ENCODE peak calls at places on chromosomes 6 and 20, in eight cellular contexts. One of them, this sample, is unnamed.

GRCh38 chr6:3394671-3395070 is 62.2 kb downstream of the SLC22A23 start:
- DNase-seq in mucosa of descending colon: no peak
- DNase-seq in cardiac muscle cell: no peak
- DNase-seq in gastrocnemius medialis: no peak
- DNase-seq in esophagus muscularis mucosa: no peak
- DNase-seq in H1: no peak
- DNase-seq in AG09309: no peak
- DNase-seq in CD4-positive, CD25-positive, alpha-beta regulatory T cell: no peak
- DNase-seq in this sample: no peak

GRCh38 chr6:119284861-119285521 is 64.6 kb downstream of the MAN1A1 start:
- DNase-seq in mucosa of descending colon: no peak
- DNase-seq in cardiac muscle cell: no peak
- DNase-seq in gastrocnemius medialis: no peak
- DNase-seq in esophagus muscularis mucosa: no peak
- DNase-seq in H1: peak; percentile 58
- DNase-seq in AG09309: no peak
- DNase-seq in CD4-positive, CD25-positive, alpha-beta regulatory T cell: peak; percentile 52
- DNase-seq in this sample: no peak

GRCh38 chr6:137217801-137218472 is 1.2 kb downstream of the IFNGR1 start:
- DNase-seq in mucosa of descending colon: no peak
- DNase-seq in cardiac muscle cell: no peak
- DNase-seq in gastrocnemius medialis: peak; percentile 42
- DNase-seq in esophagus muscularis mucosa: no peak
- DNase-seq in H1: no peak
- DNase-seq in AG09309: no peak
- DNase-seq in CD4-positive, CD25-positive, alpha-beta regulatory T cell: peak; percentile 18
- DNase-seq in this sample: no peak

GRCh38 chr6:5302995-5303622 is 41.8 kb downstream of the FARS2 start:
- DNase-seq in mucosa of descending colon: peak; percentile 51
- DNase-seq in cardiac muscle cell: peak; percentile 27
- DNase-seq in gastrocnemius medialis: peak; percentile 53
- DNase-seq in esophagus muscularis mucosa: peak; percentile 55
- DNase-seq in H1: peak; percentile 68
- DNase-seq in AG09309: no peak
- DNase-seq in CD4-positive, CD25-positive, alpha-beta regulatory T cell: peak; percentile 79
- DNase-seq in this sample: peak; percentile 35

GRCh38 chr20:23062632-23063031 is 13.2 kb upstream of the THBD start:
- DNase-seq in mucosa of descending colon: no peak
- DNase-seq in cardiac muscle cell: no peak
- DNase-seq in gastrocnemius medialis: no peak
- DNase-seq in esophagus muscularis mucosa: no peak
- DNase-seq in H1: no peak
- DNase-seq in AG09309: no peak
- DNase-seq in CD4-positive, CD25-positive, alpha-beta regulatory T cell: no peak
- DNase-seq in this sample: no peak

GRCh38 chr20:5039255-5039657 is 37.9 kb upstream of the SLC23A2 start:
- DNase-seq in mucosa of descending colon: peak; percentile 55
- DNase-seq in cardiac muscle cell: no peak
- DNase-seq in gastrocnemius medialis: no peak
- DNase-seq in esophagus muscularis mucosa: no peak
- DNase-seq in H1: no peak
- DNase-seq in AG09309: no peak
- DNase-seq in CD4-positive, CD25-positive, alpha-beta regulatory T cell: peak; percentile 33
- DNase-seq in this sample: no peak

GRCh38 chr20:32457476-32457986 is 99.4 kb downstream of the ASXL1 start:
- DNase-seq in mucosa of descending colon: peak; percentile 60
- DNase-seq in cardiac muscle cell: peak; percentile 75
- DNase-seq in gastrocnemius medialis: no peak
- DNase-seq in esophagus muscularis mucosa: no peak
- DNase-seq in H1: peak; percentile 90
- DNase-seq in AG09309: no peak
- DNase-seq in CD4-positive, CD25-positive, alpha-beta regulatory T cell: no peak
- DNase-seq in this sample: peak; percentile 66

GRCh38 chr6:52661551-52661950 is 9.4 kb upstream of the TMEM14A start:
- DNase-seq in mucosa of descending colon: no peak
- DNase-seq in cardiac muscle cell: no peak
- DNase-seq in gastrocnemius medialis: no peak
- DNase-seq in esophagus muscularis mucosa: no peak
- DNase-seq in H1: no peak
- DNase-seq in AG09309: no peak
- DNase-seq in CD4-positive, CD25-positive, alpha-beta regulatory T cell: no peak
- DNase-seq in this sample: no peak

GRCh38 chr20:52552181-52552872 is 360.7 kb upstream of the ZFP64 start:
- DNase-seq in mucosa of descending colon: no peak
- DNase-seq in cardiac muscle cell: peak; percentile 16
- DNase-seq in gastrocnemius medialis: no peak
- DNase-seq in esophagus muscularis mucosa: no peak
- DNase-seq in H1: no peak
- DNase-seq in AG09309: peak; percentile 59
- DNase-seq in CD4-positive, CD25-positive, alpha-beta regulatory T cell: no peak
- DNase-seq in this sample: no peak

GRCh38 chr6:81937296-81937937 is 184.9 kb upstream of the TENT5A start:
- DNase-seq in mucosa of descending colon: no peak
- DNase-seq in cardiac muscle cell: no peak
- DNase-seq in gastrocnemius medialis: no peak
- DNase-seq in esophagus muscularis mucosa: no peak
- DNase-seq in H1: no peak
- DNase-seq in AG09309: no peak
- DNase-seq in CD4-positive, CD25-positive, alpha-beta regulatory T cell: no peak
- DNase-seq in this sample: no peak

GRCh38 chr6:32457054-32457453 is 17.4 kb downstream of the HLA-DRA start:
- DNase-seq in mucosa of descending colon: no peak
- DNase-seq in cardiac muscle cell: no peak
- DNase-seq in gastrocnemius medialis: no peak
- DNase-seq in esophagus muscularis mucosa: no peak
- DNase-seq in H1: no peak
- DNase-seq in AG09309: no peak
- DNase-seq in CD4-positive, CD25-positive, alpha-beta regulatory T cell: no peak
- DNase-seq in this sample: no peak

GRCh38 chr6:32461493-32461892 is 21.8 kb downstream of the HLA-DRA start:
- DNase-seq in mucosa of descending colon: no peak
- DNase-seq in cardiac muscle cell: no peak
- DNase-seq in gastrocnemius medialis: no peak
- DNase-seq in esophagus muscularis mucosa: no peak
- DNase-seq in H1: no peak
- DNase-seq in AG09309: no peak
- DNase-seq in CD4-positive, CD25-positive, alpha-beta regulatory T cell: no peak
- DNase-seq in this sample: no peak

GRCh38 chr6:32462609-32463008 is 22.9 kb downstream of the HLA-DRA start:
- DNase-seq in mucosa of descending colon: no peak
- DNase-seq in cardiac muscle cell: no peak
- DNase-seq in gastrocnemius medialis: no peak
- DNase-seq in esophagus muscularis mucosa: no peak
- DNase-seq in H1: no peak
- DNase-seq in AG09309: no peak
- DNase-seq in CD4-positive, CD25-positive, alpha-beta regulatory T cell: no peak
- DNase-seq in this sample: no peak

GRCh38 chr6:32460528-32460927 is 20.8 kb downstream of the HLA-DRA start:
- DNase-seq in mucosa of descending colon: no peak
- DNase-seq in cardiac muscle cell: no peak
- DNase-seq in gastrocnemius medialis: no peak
- DNase-seq in esophagus muscularis mucosa: no peak
- DNase-seq in H1: no peak
- DNase-seq in AG09309: no peak
- DNase-seq in CD4-positive, CD25-positive, alpha-beta regulatory T cell: peak; percentile 29
- DNase-seq in this sample: no peak

GRCh38 chr6:32459781-32460424 is 20.2 kb downstream of the HLA-DRA start:
- DNase-seq in mucosa of descending colon: no peak
- DNase-seq in cardiac muscle cell: no peak
- DNase-seq in gastrocnemius medialis: no peak
- DNase-seq in esophagus muscularis mucosa: no peak
- DNase-seq in H1: no peak
- DNase-seq in AG09309: no peak
- DNase-seq in CD4-positive, CD25-positive, alpha-beta regulatory T cell: no peak
- DNase-seq in this sample: no peak
- H3K4me3 ChIP-seq in mucosa of descending colon: no peak overlapping the region
- H3K4me3 ChIP-seq in cardiac muscle cell: no peak overlapping the region
- H3K4me3 ChIP-seq in gastrocnemius medialis: no peak overlapping the region
- H3K4me3 ChIP-seq in esophagus muscularis mucosa: peak overlapping the region; percentile 20
- H3K4me3 ChIP-seq in H1: no peak overlapping the region
- H3K4me3 ChIP-seq in AG09309: no peak overlapping the region
- H3K4me3 ChIP-seq in CD4-positive, CD25-positive, alpha-beta regulatory T cell: no peak overlapping the region
- H3K4me3 ChIP-seq in this sample: no peak overlapping the region

DNA sequence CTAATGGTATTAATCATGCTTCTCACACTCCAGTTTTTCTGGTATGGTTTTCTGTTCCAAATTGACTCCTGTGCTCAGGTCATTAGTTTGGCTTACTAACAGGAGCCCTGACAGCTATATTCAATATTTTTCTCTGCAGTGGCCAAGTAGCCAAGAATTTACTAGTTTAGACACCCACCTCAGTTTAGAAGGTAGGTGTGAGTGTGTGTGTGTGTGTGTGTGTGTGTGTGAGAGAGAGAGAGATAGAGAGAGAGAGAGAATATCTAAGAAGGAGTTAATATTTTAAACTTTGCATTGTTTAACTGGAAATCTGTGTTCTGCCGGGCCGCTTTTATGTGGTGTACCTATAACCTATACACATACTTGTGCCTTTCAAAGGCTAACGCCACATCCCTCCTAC is 18.5 kb downstream of the JARID2 start:
- DNase-seq in mucosa of descending colon: no peak
- DNase-seq in cardiac muscle cell: no peak
- DNase-seq in gastrocnemius medialis: no peak
- DNase-seq in esophagus muscularis mucosa: no peak
- DNase-seq in H1: no peak
- DNase-seq in AG09309: no peak
- DNase-seq in CD4-positive, CD25-positive, alpha-beta regulatory T cell: no peak
- DNase-seq in this sample: no peak
- H3K4me3 ChIP-seq in mucosa of descending colon: no peak overlapping the region
- H3K4me3 ChIP-seq in cardiac muscle cell: no peak overlapping the region
- H3K4me3 ChIP-seq in gastrocnemius medialis: no peak overlapping the region
- H3K4me3 ChIP-seq in esophagus muscularis mucosa: no peak overlapping the region
- H3K4me3 ChIP-seq in H1: peak overlapping the region; percentile 15
- H3K4me3 ChIP-seq in AG09309: no peak overlapping the region
- H3K4me3 ChIP-seq in CD4-positive, CD25-positive, alpha-beta regulatory T cell: peak overlapping the region; percentile 43
- H3K4me3 ChIP-seq in this sample: no peak overlapping the region

DNA sequence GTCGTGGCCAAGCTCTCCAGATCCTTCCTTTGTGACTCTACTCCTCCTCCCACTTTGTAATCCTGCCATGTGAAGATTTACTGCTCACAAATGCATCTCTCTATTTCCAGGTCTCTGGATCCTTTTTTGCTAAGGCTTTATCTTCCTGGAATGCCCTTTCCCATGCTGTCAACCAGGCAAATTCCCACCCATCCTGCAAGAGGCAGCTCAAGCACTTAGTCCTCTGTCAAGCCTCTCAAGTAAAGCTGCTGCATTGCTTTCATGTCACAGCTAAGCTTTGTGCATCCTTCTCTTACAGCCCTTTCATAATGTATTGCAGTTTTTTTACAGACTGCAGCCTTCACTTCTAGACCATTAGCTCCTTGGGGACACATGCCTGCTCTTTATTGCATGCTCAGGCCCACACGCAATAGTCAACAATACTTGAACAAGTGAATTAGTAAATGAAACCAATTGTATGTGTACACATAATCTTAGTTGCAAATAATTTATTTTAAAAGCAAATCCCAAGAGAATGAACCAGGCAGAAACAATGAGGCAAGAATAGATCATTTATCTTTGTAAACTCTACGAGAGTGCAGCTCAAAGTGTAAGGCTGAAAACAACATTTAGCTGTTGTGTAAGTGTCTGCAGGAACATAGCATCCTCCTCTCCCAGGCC is 45.7 kb downstream of the HIVEP2 start:
- DNase-seq in mucosa of descending colon: no peak
- DNase-seq in cardiac muscle cell: no peak
- DNase-seq in gastrocnemius medialis: no peak
- DNase-seq in esophagus muscularis mucosa: no peak
- DNase-seq in H1: no peak
- DNase-seq in AG09309: no peak
- DNase-seq in CD4-positive, CD25-positive, alpha-beta regulatory T cell: no peak
- DNase-seq in this sample: no peak
- H3K4me3 ChIP-seq in mucosa of descending colon: no peak overlapping the region
- H3K4me3 ChIP-seq in cardiac muscle cell: no peak overlapping the region
- H3K4me3 ChIP-seq in gastrocnemius medialis: no peak overlapping the region
- H3K4me3 ChIP-seq in esophagus muscularis mucosa: no peak overlapping the region
- H3K4me3 ChIP-seq in H1: no peak overlapping the region
- H3K4me3 ChIP-seq in AG09309: no peak overlapping the region
- H3K4me3 ChIP-seq in CD4-positive, CD25-positive, alpha-beta regulatory T cell: peak overlapping the region; percentile 92
- H3K4me3 ChIP-seq in this sample: no peak overlapping the region

GRCh38 chr6:19690676-19691075 is 146.5 kb upstream of the ID4 start:
- DNase-seq in mucosa of descending colon: no peak
- DNase-seq in cardiac muscle cell: no peak
- DNase-seq in gastrocnemius medialis: no peak
- DNase-seq in esophagus muscularis mucosa: no peak
- DNase-seq in H1: no peak
- DNase-seq in AG09309: no peak
- DNase-seq in CD4-positive, CD25-positive, alpha-beta regulatory T cell: no peak
- DNase-seq in this sample: no peak
- H3K4me3 ChIP-seq in mucosa of descending colon: no peak overlapping the region
- H3K4me3 ChIP-seq in cardiac muscle cell: no peak overlapping the region
- H3K4me3 ChIP-seq in gastrocnemius medialis: no peak overlapping the region
- H3K4me3 ChIP-seq in esophagus muscularis mucosa: no peak overlapping the region
- H3K4me3 ChIP-seq in H1: no peak overlapping the region
- H3K4me3 ChIP-seq in AG09309: no peak overlapping the region
- H3K4me3 ChIP-seq in CD4-positive, CD25-positive, alpha-beta regulatory T cell: no peak overlapping the region
- H3K4me3 ChIP-seq in this sample: no peak overlapping the region

GRCh38 chr20:44584103-44584690 is 1.8 kb downstream of the PKIG start:
- DNase-seq in mucosa of descending colon: no peak
- DNase-seq in cardiac muscle cell: no peak
- DNase-seq in gastrocnemius medialis: no peak
- DNase-seq in esophagus muscularis mucosa: no peak
- DNase-seq in H1: no peak
- DNase-seq in AG09309: no peak
- DNase-seq in CD4-positive, CD25-positive, alpha-beta regulatory T cell: no peak
- DNase-seq in this sample: no peak
- H3K4me3 ChIP-seq in mucosa of descending colon: no peak overlapping the region
- H3K4me3 ChIP-seq in cardiac muscle cell: no peak overlapping the region
- H3K4me3 ChIP-seq in gastrocnemius medialis: peak overlapping the region; percentile 65
- H3K4me3 ChIP-seq in esophagus muscularis mucosa: peak overlapping the region; percentile 50
- H3K4me3 ChIP-seq in H1: no peak overlapping the region
- H3K4me3 ChIP-seq in AG09309: no peak overlapping the region
- H3K4me3 ChIP-seq in CD4-positive, CD25-positive, alpha-beta regulatory T cell: no peak overlapping the region
- H3K4me3 ChIP-seq in this sample: no peak overlapping the region